ENCODE peak calls at places on chromosome 21, in seven cellular contexts. X is GM19239; I is fibroblast of lung; U is activated gamma-delta T cell treated with Interleukin-2 at 50 U/mL for 16 hours; S is stimulated activated CD8-positive, alpha-beta memory T cell treated with anti-CD3 and anti-CD28 coated beads, Interleukin-7, amount 100 ng/mL, for 1 hour; C is stimulated activated CD4-positive, alpha-beta T cell treated with anti-CD3 and anti-CD28 coated beads, TNF-alpha, amount 100 ng/mL, for 48 hours; T is activated effector memory CD4-positive, alpha-beta T cell treated with Interleukin-2 at 50 U/mL for 16 hours. P is an unnamed sample.
A peak's percentile ranks its signal among the peaks of the same experiment; 100 is the strongest.

GRCh38 chr21:37550618-37551405 is 184.2 kb downstream of the DYRK1A start:
- DNase-seq in S (no peak), C (no peak), I (no peak), U (no peak), T (no peak), X (no peak), P (peak; percentile 31)

GRCh38 chr21:45504516-45505415 is 37.5 kb downstream of the SLC19A1 start:
- DNase-seq in I (no peak), C (no peak), U (no peak), X (no peak), T (no peak), S (no peak), P (no peak)

GRCh38 chr21:44024895-44025353 is 12.8 kb downstream of the TRAPPC10 start:
- DNase-seq in I (peak; percentile 79), S (no peak), X (no peak), U (no peak), C (no peak), T (no peak), P (no peak)

GRCh38 chr21:37763298-37763697 is 153.0 kb downstream of the KCNJ6 start:
- DNase-seq in X (no peak), I (no peak), U (no peak), C (no peak), T (no peak), S (no peak), P (peak; percentile 58)

GRCh38 chr21:44353200-44353970 is at the start of gene TRPM2:
- DNase-seq in T (peak; percentile 20), C (no peak), I (no peak), S (peak; percentile 20), U (peak; percentile 40), X (peak; percentile 71), P (no peak)

GRCh38 chr21:31012133-31013089 is 25.9 kb downstream of the KRTAP19-8 start:
- DNase-seq in C (no peak), I (no peak), U (no peak), X (no peak), T (no peak), S (no peak), P (no peak)

GRCh38 chr21:34243562-34243961 is 120.2 kb upstream of the KCNE2 start:
- DNase-seq in U (no peak), X (peak; percentile 17), I (peak; percentile 1), T (no peak), C (no peak), S (no peak), P (peak; percentile 57)

GRCh38 chr21:26389971-26390641 is 183.0 kb downstream of the CYYR1 start:
- DNase-seq in I (peak; percentile 77), T (no peak), U (no peak), S (no peak), C (no peak), X (no peak), P (peak; percentile 88)

GRCh38 chr21:19603011-19603593 is 1199.5 kb upstream of the TMPRSS15 start:
- DNase-seq in X (no peak), U (no peak), C (no peak), S (no peak), I (no peak), T (no peak), P (peak; percentile 75)

GRCh38 chr21:27244796-27245195 is 277.9 kb upstream of the ADAMTS5 start:
- DNase-seq in U (no peak), S (no peak), T (no peak), X (no peak), I (no peak), C (no peak), P (no peak)

GRCh38 chr21:38913120-38913975 is 107.6 kb downstream of the ETS2 start:
- DNase-seq in C (no peak), U (no peak), S (no peak), T (no peak), I (peak; percentile 76), X (no peak), P (peak; percentile 31)

P was measured in SJCRH30.